ENCODE peak calls at places on chromosomes 12 and 14, in eight cellular contexts. One of them, this sample, is unnamed.

GRCh38 chr14:95197498-95198010 is 40.2 kb upstream of the DICER1 start:
- DNase-seq in mucosa of gallbladder: peak
- DNase-seq in NCI-H460: no peak
- DNase-seq in kidney tubule cell: peak
- DNase-seq in naive thymus-derived CD8-positive, alpha-beta T cell: no peak
- DNase-seq in upper lobe of right lung: no peak
- DNase-seq in globus pallidus: no peak
- DNase-seq in stimulated activated naive CD8-positive, alpha-beta T cell treated with anti-CD3 and anti-CD28 coated beads, Interleukin-15, Interleukin-2, amounts not matched to agents 100 U/mL and 50 U/mL, for 24 hours: no peak
- DNase-seq in this sample: no peak

GRCh38 chr14:60093088-60093487 is 1.4 kb downstream of the PCNX4 start:
- DNase-seq in mucosa of gallbladder: no peak
- DNase-seq in NCI-H460: no peak
- DNase-seq in kidney tubule cell: no peak
- DNase-seq in naive thymus-derived CD8-positive, alpha-beta T cell: no peak
- DNase-seq in upper lobe of right lung: no peak
- DNase-seq in globus pallidus: no peak
- DNase-seq in stimulated activated naive CD8-positive, alpha-beta T cell treated with anti-CD3 and anti-CD28 coated beads, Interleukin-15, Interleukin-2, amounts not matched to agents 100 U/mL and 50 U/mL, for 24 hours: no peak
- DNase-seq in this sample: no peak

GRCh38 chr14:75198291-75198933 is 22.0 kb upstream of the TMED10 start:
- DNase-seq in mucosa of gallbladder: no peak
- DNase-seq in NCI-H460: no peak
- DNase-seq in kidney tubule cell: no peak
- DNase-seq in naive thymus-derived CD8-positive, alpha-beta T cell: no peak
- DNase-seq in upper lobe of right lung: no peak
- DNase-seq in globus pallidus: peak
- DNase-seq in stimulated activated naive CD8-positive, alpha-beta T cell treated with anti-CD3 and anti-CD28 coated beads, Interleukin-15, Interleukin-2, amounts not matched to agents 100 U/mL and 50 U/mL, for 24 hours: no peak
- DNase-seq in this sample: no peak

GRCh38 chr12:48542300-48542928 is 17.0 kb downstream of the OR8S1 start:
- DNase-seq in mucosa of gallbladder: peak
- DNase-seq in NCI-H460: peak
- DNase-seq in kidney tubule cell: peak
- DNase-seq in naive thymus-derived CD8-positive, alpha-beta T cell: peak
- DNase-seq in upper lobe of right lung: peak
- DNase-seq in globus pallidus: no peak
- DNase-seq in stimulated activated naive CD8-positive, alpha-beta T cell treated with anti-CD3 and anti-CD28 coated beads, Interleukin-15, Interleukin-2, amounts not matched to agents 100 U/mL and 50 U/mL, for 24 hours: peak
- DNase-seq in this sample: peak

GRCh38 chr12:29589852-29590251 is 92.4 kb upstream of the OVCH1 start:
- DNase-seq in mucosa of gallbladder: no peak
- DNase-seq in NCI-H460: no peak
- DNase-seq in kidney tubule cell: no peak
- DNase-seq in naive thymus-derived CD8-positive, alpha-beta T cell: no peak
- DNase-seq in upper lobe of right lung: no peak
- DNase-seq in globus pallidus: no peak
- DNase-seq in stimulated activated naive CD8-positive, alpha-beta T cell treated with anti-CD3 and anti-CD28 coated beads, Interleukin-15, Interleukin-2, amounts not matched to agents 100 U/mL and 50 U/mL, for 24 hours: no peak
- DNase-seq in this sample: no peak

GRCh38 chr12:122081697-122082221 is 3.2 kb downstream of the MLXIP start:
- DNase-seq in mucosa of gallbladder: no peak
- DNase-seq in NCI-H460: no peak
- DNase-seq in kidney tubule cell: peak
- DNase-seq in naive thymus-derived CD8-positive, alpha-beta T cell: peak
- DNase-seq in upper lobe of right lung: peak
- DNase-seq in globus pallidus: peak
- DNase-seq in stimulated activated naive CD8-positive, alpha-beta T cell treated with anti-CD3 and anti-CD28 coated beads, Interleukin-15, Interleukin-2, amounts not matched to agents 100 U/mL and 50 U/mL, for 24 hours: no peak
- DNase-seq in this sample: peak

GRCh38 chr12:6367969-6368892 is 7.1 kb downstream of the SCNN1A start:
- DNase-seq in mucosa of gallbladder: no peak
- DNase-seq in NCI-H460: no peak
- DNase-seq in kidney tubule cell: no peak
- DNase-seq in naive thymus-derived CD8-positive, alpha-beta T cell: no peak
- DNase-seq in upper lobe of right lung: no peak
- DNase-seq in globus pallidus: no peak
- DNase-seq in stimulated activated naive CD8-positive, alpha-beta T cell treated with anti-CD3 and anti-CD28 coated beads, Interleukin-15, Interleukin-2, amounts not matched to agents 100 U/mL and 50 U/mL, for 24 hours: peak
- DNase-seq in this sample: peak

GRCh38 chr12:46459881-46460545 is 87.4 kb upstream of the SLC38A2 start:
- DNase-seq in mucosa of gallbladder: no peak
- DNase-seq in NCI-H460: no peak
- DNase-seq in kidney tubule cell: no peak
- DNase-seq in naive thymus-derived CD8-positive, alpha-beta T cell: peak
- DNase-seq in upper lobe of right lung: no peak
- DNase-seq in globus pallidus: peak
- DNase-seq in stimulated activated naive CD8-positive, alpha-beta T cell treated with anti-CD3 and anti-CD28 coated beads, Interleukin-15, Interleukin-2, amounts not matched to agents 100 U/mL and 50 U/mL, for 24 hours: peak
- DNase-seq in this sample: no peak

GRCh38 chr12:74381968-74382367 is 155.7 kb upstream of the ATXN7L3B start:
- DNase-seq in mucosa of gallbladder: no peak
- DNase-seq in NCI-H460: no peak
- DNase-seq in kidney tubule cell: no peak
- DNase-seq in naive thymus-derived CD8-positive, alpha-beta T cell: no peak
- DNase-seq in upper lobe of right lung: no peak
- DNase-seq in globus pallidus: no peak
- DNase-seq in stimulated activated naive CD8-positive, alpha-beta T cell treated with anti-CD3 and anti-CD28 coated beads, Interleukin-15, Interleukin-2, amounts not matched to agents 100 U/mL and 50 U/mL, for 24 hours: no peak
- DNase-seq in this sample: no peak

GRCh38 chr14:88323520-88324199 is 591 bp upstream of the KCNK10 start:
- DNase-seq in mucosa of gallbladder: no peak
- DNase-seq in NCI-H460: peak
- DNase-seq in kidney tubule cell: peak
- DNase-seq in naive thymus-derived CD8-positive, alpha-beta T cell: no peak
- DNase-seq in upper lobe of right lung: no peak
- DNase-seq in globus pallidus: no peak
- DNase-seq in stimulated activated naive CD8-positive, alpha-beta T cell treated with anti-CD3 and anti-CD28 coated beads, Interleukin-15, Interleukin-2, amounts not matched to agents 100 U/mL and 50 U/mL, for 24 hours: peak
- DNase-seq in this sample: no peak

GRCh38 chr14:41607119-41607785 is 576 bp downstream of the LRFN5 start:
- DNase-seq in mucosa of gallbladder: no peak
- DNase-seq in NCI-H460: peak
- DNase-seq in kidney tubule cell: no peak
- DNase-seq in naive thymus-derived CD8-positive, alpha-beta T cell: no peak
- DNase-seq in upper lobe of right lung: no peak
- DNase-seq in globus pallidus: peak
- DNase-seq in stimulated activated naive CD8-positive, alpha-beta T cell treated with anti-CD3 and anti-CD28 coated beads, Interleukin-15, Interleukin-2, amounts not matched to agents 100 U/mL and 50 U/mL, for 24 hours: peak
- DNase-seq in this sample: no peak

GRCh38 chr12:53052419-53053222 is 2.8 kb downstream of the TNS2 start:
- DNase-seq in mucosa of gallbladder: peak
- DNase-seq in NCI-H460: peak
- DNase-seq in kidney tubule cell: peak
- DNase-seq in naive thymus-derived CD8-positive, alpha-beta T cell: no peak
- DNase-seq in upper lobe of right lung: peak
- DNase-seq in globus pallidus: peak
- DNase-seq in stimulated activated naive CD8-positive, alpha-beta T cell treated with anti-CD3 and anti-CD28 coated beads, Interleukin-15, Interleukin-2, amounts not matched to agents 100 U/mL and 50 U/mL, for 24 hours: no peak
- DNase-seq in this sample: no peak

GRCh38 chr14:38238881-38239280 is 17.0 kb downstream of the CLEC14A start:
- DNase-seq in mucosa of gallbladder: no peak
- DNase-seq in NCI-H460: no peak
- DNase-seq in kidney tubule cell: no peak
- DNase-seq in naive thymus-derived CD8-positive, alpha-beta T cell: no peak
- DNase-seq in upper lobe of right lung: no peak
- DNase-seq in globus pallidus: no peak
- DNase-seq in stimulated activated naive CD8-positive, alpha-beta T cell treated with anti-CD3 and anti-CD28 coated beads, Interleukin-15, Interleukin-2, amounts not matched to agents 100 U/mL and 50 U/mL, for 24 hours: no peak
- DNase-seq in this sample: no peak

GRCh38 chr14:64723691-64724577 is 19.7 kb downstream of the PLEKHG3 start:
- DNase-seq in mucosa of gallbladder: peak
- DNase-seq in NCI-H460: no peak
- DNase-seq in kidney tubule cell: peak
- DNase-seq in naive thymus-derived CD8-positive, alpha-beta T cell: no peak
- DNase-seq in upper lobe of right lung: peak
- DNase-seq in globus pallidus: peak
- DNase-seq in stimulated activated naive CD8-positive, alpha-beta T cell treated with anti-CD3 and anti-CD28 coated beads, Interleukin-15, Interleukin-2, amounts not matched to agents 100 U/mL and 50 U/mL, for 24 hours: no peak
- DNase-seq in this sample: no peak

GRCh38 chr14:61934385-61934784 is 172.2 kb downstream of the SNAPC1 start:
- DNase-seq in mucosa of gallbladder: no peak
- DNase-seq in NCI-H460: no peak
- DNase-seq in kidney tubule cell: peak
- DNase-seq in naive thymus-derived CD8-positive, alpha-beta T cell: no peak
- DNase-seq in upper lobe of right lung: no peak
- DNase-seq in globus pallidus: no peak
- DNase-seq in stimulated activated naive CD8-positive, alpha-beta T cell treated with anti-CD3 and anti-CD28 coated beads, Interleukin-15, Interleukin-2, amounts not matched to agents 100 U/mL and 50 U/mL, for 24 hours: no peak
- DNase-seq in this sample: no peak

This sample was measured in dermis microvascular lymphatic vessel endothelial cell.